ENCODE peak calls at places on chromosomes 3 and 15, in seven cellular contexts. One of them, this sample, is unnamed.

GRCh38 chr3:10470666-10471336 is 34.6 kb downstream of the ATP2B2 start:
- DNase-seq in effector memory CD8-positive, alpha-beta T cell: no peak
- DNase-seq in activated effector memory CD4-positive, alpha-beta T cell treated with Interleukin-2 at 50 U/mL for 16 hours: no peak
- DNase-seq in activated T-cell treated with anti-CD3 and anti-CD28 coated beads for 24 hours: no peak
- DNase-seq in effector CD4-positive, alpha-beta T cell: no peak
- DNase-seq in activated T-helper 1 cell treated with anti-CD3 and anti-CD28 coated beads, Interleukin-12 subunit alpha, Interleukin-12 subunit beta, Interleukin-2, Interleukin-4 antibody, amounts not matched to agents 30 ng/mL and 10 ng/mL and 1 ng/mL, durations not matched to agents 14 hours and 24 hours and 36 hours: no peak
- DNase-seq in tibial artery: no peak
- DNase-seq in this sample: no peak

GRCh38 chr3:72892870-72893269 is 5.0 kb downstream of the GXYLT2 start:
- DNase-seq in tibial artery: no peak
- DNase-seq in activated effector memory CD4-positive, alpha-beta T cell treated with Interleukin-2 at 50 U/mL for 16 hours: no peak
- DNase-seq in activated T-helper 1 cell treated with anti-CD3 and anti-CD28 coated beads, Interleukin-12 subunit alpha, Interleukin-12 subunit beta, Interleukin-2, Interleukin-4 antibody, amounts not matched to agents 30 ng/mL and 10 ng/mL and 1 ng/mL, durations not matched to agents 14 hours and 24 hours and 36 hours: no peak
- DNase-seq in effector CD4-positive, alpha-beta T cell: no peak
- DNase-seq in effector memory CD8-positive, alpha-beta T cell: no peak
- DNase-seq in activated T-cell treated with anti-CD3 and anti-CD28 coated beads for 24 hours: no peak
- DNase-seq in this sample: no peak

GRCh38 chr3:22318325-22318724 is 567.3 kb upstream of the ZNF385D start:
- DNase-seq in tibial artery: no peak
- DNase-seq in activated T-helper 1 cell treated with anti-CD3 and anti-CD28 coated beads, Interleukin-12 subunit alpha, Interleukin-12 subunit beta, Interleukin-2, Interleukin-4 antibody, amounts not matched to agents 30 ng/mL and 10 ng/mL and 1 ng/mL, durations not matched to agents 14 hours and 24 hours and 36 hours: no peak
- DNase-seq in activated T-cell treated with anti-CD3 and anti-CD28 coated beads for 24 hours: no peak
- DNase-seq in activated effector memory CD4-positive, alpha-beta T cell treated with Interleukin-2 at 50 U/mL for 16 hours: no peak
- DNase-seq in effector CD4-positive, alpha-beta T cell: no peak
- DNase-seq in effector memory CD8-positive, alpha-beta T cell: no peak
- DNase-seq in this sample: no peak

GRCh38 chr15:28955686-28956421 is 70.1 kb downstream of the APBA2 start:
- DNase-seq in effector memory CD8-positive, alpha-beta T cell: no peak
- DNase-seq in activated effector memory CD4-positive, alpha-beta T cell treated with Interleukin-2 at 50 U/mL for 16 hours: no peak
- DNase-seq in effector CD4-positive, alpha-beta T cell: no peak
- DNase-seq in activated T-cell treated with anti-CD3 and anti-CD28 coated beads for 24 hours: no peak
- DNase-seq in activated T-helper 1 cell treated with anti-CD3 and anti-CD28 coated beads, Interleukin-12 subunit alpha, Interleukin-12 subunit beta, Interleukin-2, Interleukin-4 antibody, amounts not matched to agents 30 ng/mL and 10 ng/mL and 1 ng/mL, durations not matched to agents 14 hours and 24 hours and 36 hours: no peak
- DNase-seq in tibial artery: no peak
- DNase-seq in this sample: no peak

GRCh38 chr15:99492275-99492674 is 73.5 kb upstream of the MEF2A start:
- DNase-seq in activated effector memory CD4-positive, alpha-beta T cell treated with Interleukin-2 at 50 U/mL for 16 hours: no peak
- DNase-seq in tibial artery: no peak
- DNase-seq in activated T-cell treated with anti-CD3 and anti-CD28 coated beads for 24 hours: no peak
- DNase-seq in activated T-helper 1 cell treated with anti-CD3 and anti-CD28 coated beads, Interleukin-12 subunit alpha, Interleukin-12 subunit beta, Interleukin-2, Interleukin-4 antibody, amounts not matched to agents 30 ng/mL and 10 ng/mL and 1 ng/mL, durations not matched to agents 14 hours and 24 hours and 36 hours: no peak
- DNase-seq in effector memory CD8-positive, alpha-beta T cell: no peak
- DNase-seq in effector CD4-positive, alpha-beta T cell: no peak
- DNase-seq in this sample: no peak

GRCh38 chr15:82793737-82794136 is 12.1 kb downstream of the FSD2 start:
- DNase-seq in activated T-helper 1 cell treated with anti-CD3 and anti-CD28 coated beads, Interleukin-12 subunit alpha, Interleukin-12 subunit beta, Interleukin-2, Interleukin-4 antibody, amounts not matched to agents 30 ng/mL and 10 ng/mL and 1 ng/mL, durations not matched to agents 14 hours and 24 hours and 36 hours: no peak
- DNase-seq in activated T-cell treated with anti-CD3 and anti-CD28 coated beads for 24 hours: no peak
- DNase-seq in effector memory CD8-positive, alpha-beta T cell: no peak
- DNase-seq in effector CD4-positive, alpha-beta T cell: no peak
- DNase-seq in activated effector memory CD4-positive, alpha-beta T cell treated with Interleukin-2 at 50 U/mL for 16 hours: no peak
- DNase-seq in tibial artery: no peak
- DNase-seq in this sample: no peak

GRCh38 chr15:83288381-83288801 is 3.9 kb upstream of the BNC1 start:
- DNase-seq in activated T-cell treated with anti-CD3 and anti-CD28 coated beads for 24 hours: no peak
- DNase-seq in activated effector memory CD4-positive, alpha-beta T cell treated with Interleukin-2 at 50 U/mL for 16 hours: no peak
- DNase-seq in effector memory CD8-positive, alpha-beta T cell: no peak
- DNase-seq in tibial artery: no peak
- DNase-seq in effector CD4-positive, alpha-beta T cell: no peak
- DNase-seq in activated T-helper 1 cell treated with anti-CD3 and anti-CD28 coated beads, Interleukin-12 subunit alpha, Interleukin-12 subunit beta, Interleukin-2, Interleukin-4 antibody, amounts not matched to agents 30 ng/mL and 10 ng/mL and 1 ng/mL, durations not matched to agents 14 hours and 24 hours and 36 hours: no peak
- DNase-seq in this sample: no peak

GRCh38 chr3:5010140-5010539 is 30.9 kb downstream of the BHLHE40 start:
- DNase-seq in tibial artery: no peak
- DNase-seq in effector memory CD8-positive, alpha-beta T cell: no peak
- DNase-seq in activated effector memory CD4-positive, alpha-beta T cell treated with Interleukin-2 at 50 U/mL for 16 hours: no peak
- DNase-seq in activated T-helper 1 cell treated with anti-CD3 and anti-CD28 coated beads, Interleukin-12 subunit alpha, Interleukin-12 subunit beta, Interleukin-2, Interleukin-4 antibody, amounts not matched to agents 30 ng/mL and 10 ng/mL and 1 ng/mL, durations not matched to agents 14 hours and 24 hours and 36 hours: no peak
- DNase-seq in activated T-cell treated with anti-CD3 and anti-CD28 coated beads for 24 hours: no peak
- DNase-seq in effector CD4-positive, alpha-beta T cell: no peak
- DNase-seq in this sample: no peak

GRCh38 chr15:98547741-98548166 is 100.6 kb upstream of the IGF1R start:
- DNase-seq in activated T-helper 1 cell treated with anti-CD3 and anti-CD28 coated beads, Interleukin-12 subunit alpha, Interleukin-12 subunit beta, Interleukin-2, Interleukin-4 antibody, amounts not matched to agents 30 ng/mL and 10 ng/mL and 1 ng/mL, durations not matched to agents 14 hours and 24 hours and 36 hours: no peak
- DNase-seq in effector memory CD8-positive, alpha-beta T cell: no peak
- DNase-seq in tibial artery: peak; percentile 84
- DNase-seq in effector CD4-positive, alpha-beta T cell: no peak
- DNase-seq in activated effector memory CD4-positive, alpha-beta T cell treated with Interleukin-2 at 50 U/mL for 16 hours: no peak
- DNase-seq in activated T-cell treated with anti-CD3 and anti-CD28 coated beads for 24 hours: no peak
- DNase-seq in this sample: no peak

GRCh38 chr3:197730200-197730599 is 6.5 kb downstream of the RUBCN start:
- DNase-seq in activated T-helper 1 cell treated with anti-CD3 and anti-CD28 coated beads, Interleukin-12 subunit alpha, Interleukin-12 subunit beta, Interleukin-2, Interleukin-4 antibody, amounts not matched to agents 30 ng/mL and 10 ng/mL and 1 ng/mL, durations not matched to agents 14 hours and 24 hours and 36 hours: no peak
- DNase-seq in activated effector memory CD4-positive, alpha-beta T cell treated with Interleukin-2 at 50 U/mL for 16 hours: no peak
- DNase-seq in tibial artery: no peak
- DNase-seq in effector memory CD8-positive, alpha-beta T cell: no peak
- DNase-seq in activated T-cell treated with anti-CD3 and anti-CD28 coated beads for 24 hours: no peak
- DNase-seq in effector CD4-positive, alpha-beta T cell: no peak
- DNase-seq in this sample: peak; percentile 35

GRCh38 chr3:146626384-146627122 is 21.4 kb upstream of the PLSCR5 start:
- DNase-seq in tibial artery: no peak
- DNase-seq in activated T-cell treated with anti-CD3 and anti-CD28 coated beads for 24 hours: no peak
- DNase-seq in activated T-helper 1 cell treated with anti-CD3 and anti-CD28 coated beads, Interleukin-12 subunit alpha, Interleukin-12 subunit beta, Interleukin-2, Interleukin-4 antibody, amounts not matched to agents 30 ng/mL and 10 ng/mL and 1 ng/mL, durations not matched to agents 14 hours and 24 hours and 36 hours: no peak
- DNase-seq in activated effector memory CD4-positive, alpha-beta T cell treated with Interleukin-2 at 50 U/mL for 16 hours: no peak
- DNase-seq in effector memory CD8-positive, alpha-beta T cell: no peak
- DNase-seq in effector CD4-positive, alpha-beta T cell: no peak
- DNase-seq in this sample: no peak

GRCh38 chr3:108329508-108329907 is 33.2 kb downstream of the HHLA2 start:
- DNase-seq in effector memory CD8-positive, alpha-beta T cell: no peak
- DNase-seq in activated T-helper 1 cell treated with anti-CD3 and anti-CD28 coated beads, Interleukin-12 subunit alpha, Interleukin-12 subunit beta, Interleukin-2, Interleukin-4 antibody, amounts not matched to agents 30 ng/mL and 10 ng/mL and 1 ng/mL, durations not matched to agents 14 hours and 24 hours and 36 hours: no peak
- DNase-seq in effector CD4-positive, alpha-beta T cell: no peak
- DNase-seq in tibial artery: no peak
- DNase-seq in activated T-cell treated with anti-CD3 and anti-CD28 coated beads for 24 hours: no peak
- DNase-seq in activated effector memory CD4-positive, alpha-beta T cell treated with Interleukin-2 at 50 U/mL for 16 hours: no peak
- DNase-seq in this sample: no peak

GRCh38 chr3:159600291-159600690 is 388.3 kb upstream of the IL12A start:
- DNase-seq in activated T-cell treated with anti-CD3 and anti-CD28 coated beads for 24 hours: no peak
- DNase-seq in tibial artery: no peak
- DNase-seq in activated T-helper 1 cell treated with anti-CD3 and anti-CD28 coated beads, Interleukin-12 subunit alpha, Interleukin-12 subunit beta, Interleukin-2, Interleukin-4 antibody, amounts not matched to agents 30 ng/mL and 10 ng/mL and 1 ng/mL, durations not matched to agents 14 hours and 24 hours and 36 hours: no peak
- DNase-seq in effector memory CD8-positive, alpha-beta T cell: no peak
- DNase-seq in activated effector memory CD4-positive, alpha-beta T cell treated with Interleukin-2 at 50 U/mL for 16 hours: no peak
- DNase-seq in effector CD4-positive, alpha-beta T cell: no peak
- DNase-seq in this sample: no peak

GRCh38 chr3:182172534-182172933 is 460.8 kb downstream of the SOX2 start:
- DNase-seq in effector memory CD8-positive, alpha-beta T cell: no peak
- DNase-seq in activated T-helper 1 cell treated with anti-CD3 and anti-CD28 coated beads, Interleukin-12 subunit alpha, Interleukin-12 subunit beta, Interleukin-2, Interleukin-4 antibody, amounts not matched to agents 30 ng/mL and 10 ng/mL and 1 ng/mL, durations not matched to agents 14 hours and 24 hours and 36 hours: no peak
- DNase-seq in activated T-cell treated with anti-CD3 and anti-CD28 coated beads for 24 hours: no peak
- DNase-seq in tibial artery: no peak
- DNase-seq in effector CD4-positive, alpha-beta T cell: no peak
- DNase-seq in activated effector memory CD4-positive, alpha-beta T cell treated with Interleukin-2 at 50 U/mL for 16 hours: no peak
- DNase-seq in this sample: no peak

GRCh38 chr15:68310811-68311463 is 33.4 kb downstream of the FEM1B start:
- DNase-seq in activated T-helper 1 cell treated with anti-CD3 and anti-CD28 coated beads, Interleukin-12 subunit alpha, Interleukin-12 subunit beta, Interleukin-2, Interleukin-4 antibody, amounts not matched to agents 30 ng/mL and 10 ng/mL and 1 ng/mL, durations not matched to agents 14 hours and 24 hours and 36 hours: no peak
- DNase-seq in activated effector memory CD4-positive, alpha-beta T cell treated with Interleukin-2 at 50 U/mL for 16 hours: no peak
- DNase-seq in effector memory CD8-positive, alpha-beta T cell: no peak
- DNase-seq in tibial artery: peak; percentile 66
- DNase-seq in effector CD4-positive, alpha-beta T cell: no peak
- DNase-seq in activated T-cell treated with anti-CD3 and anti-CD28 coated beads for 24 hours: no peak
- DNase-seq in this sample: no peak

GRCh38 chr3:120567370-120568197 is 28.6 kb upstream of the NDUFB4 start:
- DNase-seq in activated T-helper 1 cell treated with anti-CD3 and anti-CD28 coated beads, Interleukin-12 subunit alpha, Interleukin-12 subunit beta, Interleukin-2, Interleukin-4 antibody, amounts not matched to agents 30 ng/mL and 10 ng/mL and 1 ng/mL, durations not matched to agents 14 hours and 24 hours and 36 hours: no peak
- DNase-seq in activated effector memory CD4-positive, alpha-beta T cell treated with Interleukin-2 at 50 U/mL for 16 hours: no peak
- DNase-seq in tibial artery: no peak
- DNase-seq in effector memory CD8-positive, alpha-beta T cell: no peak
- DNase-seq in activated T-cell treated with anti-CD3 and anti-CD28 coated beads for 24 hours: no peak
- DNase-seq in effector CD4-positive, alpha-beta T cell: no peak
- DNase-seq in this sample: no peak

GRCh38 chr15:63504979-63505841 is 817 bp downstream of the USP3 start:
- DNase-seq in activated effector memory CD4-positive, alpha-beta T cell treated with Interleukin-2 at 50 U/mL for 16 hours: no peak
- DNase-seq in effector memory CD8-positive, alpha-beta T cell: peak; percentile 37
- DNase-seq in effector CD4-positive, alpha-beta T cell: peak; percentile 21
- DNase-seq in activated T-cell treated with anti-CD3 and anti-CD28 coated beads for 24 hours: no peak
- DNase-seq in activated T-helper 1 cell treated with anti-CD3 and anti-CD28 coated beads, Interleukin-12 subunit alpha, Interleukin-12 subunit beta, Interleukin-2, Interleukin-4 antibody, amounts not matched to agents 30 ng/mL and 10 ng/mL and 1 ng/mL, durations not matched to agents 14 hours and 24 hours and 36 hours: peak; percentile 34
- DNase-seq in tibial artery: peak; percentile 79
- DNase-seq in this sample: no peak

GRCh38 chr3:196127308-196128040 is 45.6 kb upstream of the TFRC start:
- DNase-seq in tibial artery: no peak
- DNase-seq in effector memory CD8-positive, alpha-beta T cell: peak; percentile 28
- DNase-seq in activated effector memory CD4-positive, alpha-beta T cell treated with Interleukin-2 at 50 U/mL for 16 hours: peak; percentile 27
- DNase-seq in effector CD4-positive, alpha-beta T cell: no peak
- DNase-seq in activated T-cell treated with anti-CD3 and anti-CD28 coated beads for 24 hours: no peak
- DNase-seq in activated T-helper 1 cell treated with anti-CD3 and anti-CD28 coated beads, Interleukin-12 subunit alpha, Interleukin-12 subunit beta, Interleukin-2, Interleukin-4 antibody, amounts not matched to agents 30 ng/mL and 10 ng/mL and 1 ng/mL, durations not matched to agents 14 hours and 24 hours and 36 hours: peak; percentile 42
- DNase-seq in this sample: no peak

GRCh38 chr15:57217716-57218598 is 158.3 kb upstream of the CGNL1 start:
- DNase-seq in activated T-cell treated with anti-CD3 and anti-CD28 coated beads for 24 hours: no peak
- DNase-seq in tibial artery: no peak
- DNase-seq in effector CD4-positive, alpha-beta T cell: no peak
- DNase-seq in activated effector memory CD4-positive, alpha-beta T cell treated with Interleukin-2 at 50 U/mL for 16 hours: no peak
- DNase-seq in activated T-helper 1 cell treated with anti-CD3 and anti-CD28 coated beads, Interleukin-12 subunit alpha, Interleukin-12 subunit beta, Interleukin-2, Interleukin-4 antibody, amounts not matched to agents 30 ng/mL and 10 ng/mL and 1 ng/mL, durations not matched to agents 14 hours and 24 hours and 36 hours: no peak
- DNase-seq in effector memory CD8-positive, alpha-beta T cell: no peak
- DNase-seq in this sample: peak; percentile 48

GRCh38 chr3:147941984-147942383 is 532.8 kb downstream of the ZIC1 start:
- DNase-seq in effector CD4-positive, alpha-beta T cell: no peak
- DNase-seq in activated T-helper 1 cell treated with anti-CD3 and anti-CD28 coated beads, Interleukin-12 subunit alpha, Interleukin-12 subunit beta, Interleukin-2, Interleukin-4 antibody, amounts not matched to agents 30 ng/mL and 10 ng/mL and 1 ng/mL, durations not matched to agents 14 hours and 24 hours and 36 hours: no peak
- DNase-seq in tibial artery: no peak
- DNase-seq in effector memory CD8-positive, alpha-beta T cell: no peak
- DNase-seq in activated effector memory CD4-positive, alpha-beta T cell treated with Interleukin-2 at 50 U/mL for 16 hours: no peak
- DNase-seq in activated T-cell treated with anti-CD3 and anti-CD28 coated beads for 24 hours: no peak
- DNase-seq in this sample: no peak

GRCh38 chr15:59052915-59053407 is 52.0 kb upstream of the CCNB2 start:
- DNase-seq in activated T-cell treated with anti-CD3 and anti-CD28 coated beads for 24 hours: no peak
- DNase-seq in activated T-helper 1 cell treated with anti-CD3 and anti-CD28 coated beads, Interleukin-12 subunit alpha, Interleukin-12 subunit beta, Interleukin-2, Interleukin-4 antibody, amounts not matched to agents 30 ng/mL and 10 ng/mL and 1 ng/mL, durations not matched to agents 14 hours and 24 hours and 36 hours: no peak
- DNase-seq in tibial artery: no peak
- DNase-seq in effector CD4-positive, alpha-beta T cell: no peak
- DNase-seq in activated effector memory CD4-positive, alpha-beta T cell treated with Interleukin-2 at 50 U/mL for 16 hours: no peak
- DNase-seq in effector memory CD8-positive, alpha-beta T cell: no peak
- DNase-seq in this sample: no peak

This sample was measured in skeletal muscle cell.